ENCODE peak calls at places on chromosomes 6 and 20, in eight cellular contexts. One of them, this sample, is unnamed.
A peak's percentile ranks its signal among the peaks of the same experiment; 100 is the strongest.

GRCh38 chr6:9620263-9620662 is 794.6 kb downstream of the TFAP2A start:
- DNase-seq in fibroblast of mammary gland: no peak
- DNase-seq in dorsolateral prefrontal cortex: no peak
- DNase-seq in SK-N-SH: no peak
- DNase-seq in left ventricle myocardium inferior: no peak
- DNase-seq in HL-60: no peak
- DNase-seq in tibial artery: no peak
- DNase-seq in GM23338: no peak
- DNase-seq in this sample: peak; percentile 19

GRCh38 chr20:14235355-14235754 is 102.1 kb downstream of the FLRT3 start:
- DNase-seq in fibroblast of mammary gland: peak; percentile 83
- DNase-seq in dorsolateral prefrontal cortex: no peak
- DNase-seq in SK-N-SH: no peak
- DNase-seq in left ventricle myocardium inferior: no peak
- DNase-seq in HL-60: no peak
- DNase-seq in tibial artery: no peak
- DNase-seq in GM23338: no peak
- DNase-seq in this sample: peak; percentile 54

GRCh38 chr20:8223096-8223870 is 91.2 kb downstream of the PLCB1 start:
- DNase-seq in fibroblast of mammary gland: peak; percentile 70
- DNase-seq in dorsolateral prefrontal cortex: no peak
- DNase-seq in SK-N-SH: no peak
- DNase-seq in left ventricle myocardium inferior: no peak
- DNase-seq in HL-60: no peak
- DNase-seq in tibial artery: no peak
- DNase-seq in GM23338: no peak
- DNase-seq in this sample: peak; percentile 75

GRCh38 chr20:2521369-2522305 is 12.9 kb upstream of the ZNF343 start:
- DNase-seq in fibroblast of mammary gland: peak; percentile 49
- DNase-seq in dorsolateral prefrontal cortex: no peak
- DNase-seq in SK-N-SH: peak; percentile 49
- DNase-seq in left ventricle myocardium inferior: no peak
- DNase-seq in HL-60: no peak
- DNase-seq in tibial artery: no peak
- DNase-seq in GM23338: peak; percentile 76
- DNase-seq in this sample: no peak

GRCh38 chr20:10171864-10172751 is 46.5 kb upstream of the SNAP25 start:
- DNase-seq in fibroblast of mammary gland: peak; percentile 43
- DNase-seq in dorsolateral prefrontal cortex: peak; percentile 69
- DNase-seq in SK-N-SH: peak; percentile 89
- DNase-seq in left ventricle myocardium inferior: no peak
- DNase-seq in HL-60: no peak
- DNase-seq in tibial artery: peak; percentile 40
- DNase-seq in GM23338: peak; percentile 71
- DNase-seq in this sample: no peak

GRCh38 chr6:90319044-90319443 is 22.4 kb upstream of the BACH2 start:
- DNase-seq in fibroblast of mammary gland: peak; percentile 68
- DNase-seq in dorsolateral prefrontal cortex: no peak
- DNase-seq in SK-N-SH: no peak
- DNase-seq in left ventricle myocardium inferior: no peak
- DNase-seq in HL-60: no peak
- DNase-seq in tibial artery: no peak
- DNase-seq in GM23338: no peak
- DNase-seq in this sample: no peak

GRCh38 chr6:3147914-3148757 is 9.2 kb downstream of the TUBB2A start:
- DNase-seq in fibroblast of mammary gland: no peak
- DNase-seq in dorsolateral prefrontal cortex: no peak
- DNase-seq in SK-N-SH: no peak
- DNase-seq in left ventricle myocardium inferior: no peak
- DNase-seq in HL-60: no peak
- DNase-seq in tibial artery: no peak
- DNase-seq in GM23338: no peak
- DNase-seq in this sample: no peak

GRCh38 chr6:90478789-90479602 is 107.9 kb downstream of the MAP3K7 start:
- DNase-seq in fibroblast of mammary gland: peak; percentile 96
- DNase-seq in dorsolateral prefrontal cortex: peak; percentile 86
- DNase-seq in SK-N-SH: peak; percentile 79
- DNase-seq in left ventricle myocardium inferior: peak; percentile 73
- DNase-seq in HL-60: peak; percentile 76
- DNase-seq in tibial artery: peak; percentile 93
- DNase-seq in GM23338: peak; percentile 94
- DNase-seq in this sample: peak; percentile 93

GRCh38 chr6:56065408-56065807 is 182.0 kb downstream of the COL21A1 start:
- DNase-seq in fibroblast of mammary gland: no peak
- DNase-seq in dorsolateral prefrontal cortex: no peak
- DNase-seq in SK-N-SH: no peak
- DNase-seq in left ventricle myocardium inferior: no peak
- DNase-seq in HL-60: no peak
- DNase-seq in tibial artery: no peak
- DNase-seq in GM23338: no peak
- DNase-seq in this sample: no peak

GRCh38 chr20:14418441-14418840 is 81.0 kb upstream of the FLRT3 start:
- DNase-seq in fibroblast of mammary gland: no peak
- DNase-seq in dorsolateral prefrontal cortex: no peak
- DNase-seq in SK-N-SH: no peak
- DNase-seq in left ventricle myocardium inferior: no peak
- DNase-seq in HL-60: no peak
- DNase-seq in tibial artery: no peak
- DNase-seq in GM23338: peak; percentile 3
- DNase-seq in this sample: no peak

GRCh38 chr6:134419717-134420116 is 101.8 kb upstream of the SGK1 start:
- DNase-seq in fibroblast of mammary gland: no peak
- DNase-seq in dorsolateral prefrontal cortex: no peak
- DNase-seq in SK-N-SH: no peak
- DNase-seq in left ventricle myocardium inferior: no peak
- DNase-seq in HL-60: no peak
- DNase-seq in tibial artery: no peak
- DNase-seq in GM23338: no peak
- DNase-seq in this sample: no peak

GRCh38 chr6:38542031-38542430 is 97.7 kb downstream of the BTBD9 start:
- DNase-seq in fibroblast of mammary gland: peak; percentile 49
- DNase-seq in dorsolateral prefrontal cortex: no peak
- DNase-seq in SK-N-SH: no peak
- DNase-seq in left ventricle myocardium inferior: no peak
- DNase-seq in HL-60: no peak
- DNase-seq in tibial artery: no peak
- DNase-seq in GM23338: no peak
- DNase-seq in this sample: no peak

GRCh38 chr6:24974182-24975171 is 38.7 kb upstream of the RIPOR2 start:
- DNase-seq in fibroblast of mammary gland: no peak
- DNase-seq in dorsolateral prefrontal cortex: no peak
- DNase-seq in SK-N-SH: no peak
- DNase-seq in left ventricle myocardium inferior: no peak
- DNase-seq in HL-60: no peak
- DNase-seq in tibial artery: no peak
- DNase-seq in GM23338: no peak
- DNase-seq in this sample: no peak

GRCh38 chr20:32966881-32967781 is 37.1 kb downstream of the SUN5 start:
- DNase-seq in fibroblast of mammary gland: no peak
- DNase-seq in dorsolateral prefrontal cortex: no peak
- DNase-seq in SK-N-SH: peak; percentile 8
- DNase-seq in left ventricle myocardium inferior: no peak
- DNase-seq in HL-60: no peak
- DNase-seq in tibial artery: no peak
- DNase-seq in GM23338: no peak
- DNase-seq in this sample: no peak

GRCh38 chr6:96184798-96185197 is 169.0 kb downstream of the FUT9 start:
- DNase-seq in fibroblast of mammary gland: no peak
- DNase-seq in dorsolateral prefrontal cortex: no peak
- DNase-seq in SK-N-SH: no peak
- DNase-seq in left ventricle myocardium inferior: no peak
- DNase-seq in HL-60: no peak
- DNase-seq in tibial artery: no peak
- DNase-seq in GM23338: peak; percentile 76
- DNase-seq in this sample: no peak

GRCh38 chr6:142407685-142408273 is 106.0 kb downstream of the ADGRG6 start:
- DNase-seq in fibroblast of mammary gland: no peak
- DNase-seq in dorsolateral prefrontal cortex: no peak
- DNase-seq in SK-N-SH: no peak
- DNase-seq in left ventricle myocardium inferior: no peak
- DNase-seq in HL-60: no peak
- DNase-seq in tibial artery: no peak
- DNase-seq in GM23338: no peak
- DNase-seq in this sample: no peak

GRCh38 chr6:142411145-142411544 is 109.3 kb downstream of the ADGRG6 start:
- DNase-seq in fibroblast of mammary gland: no peak
- DNase-seq in dorsolateral prefrontal cortex: no peak
- DNase-seq in SK-N-SH: no peak
- DNase-seq in left ventricle myocardium inferior: no peak
- DNase-seq in HL-60: no peak
- DNase-seq in tibial artery: no peak
- DNase-seq in GM23338: no peak
- DNase-seq in this sample: no peak

GRCh38 chr6:142409794-142410193 is 108.0 kb downstream of the ADGRG6 start:
- DNase-seq in fibroblast of mammary gland: no peak
- DNase-seq in dorsolateral prefrontal cortex: no peak
- DNase-seq in SK-N-SH: no peak
- DNase-seq in left ventricle myocardium inferior: no peak
- DNase-seq in HL-60: no peak
- DNase-seq in tibial artery: no peak
- DNase-seq in GM23338: no peak
- DNase-seq in this sample: no peak

GRCh38 chr6:142406131-142406530 is 104.3 kb downstream of the ADGRG6 start:
- DNase-seq in fibroblast of mammary gland: no peak
- DNase-seq in dorsolateral prefrontal cortex: no peak
- DNase-seq in SK-N-SH: no peak
- DNase-seq in left ventricle myocardium inferior: no peak
- DNase-seq in HL-60: no peak
- DNase-seq in tibial artery: no peak
- DNase-seq in GM23338: no peak
- DNase-seq in this sample: no peak

GRCh38 chr6:142408409-142408808 is 106.6 kb downstream of the ADGRG6 start:
- DNase-seq in fibroblast of mammary gland: peak; percentile 42
- DNase-seq in dorsolateral prefrontal cortex: no peak
- DNase-seq in SK-N-SH: no peak
- DNase-seq in left ventricle myocardium inferior: no peak
- DNase-seq in HL-60: no peak
- DNase-seq in tibial artery: no peak
- DNase-seq in GM23338: no peak
- DNase-seq in this sample: no peak
- TF ChIP-seq CTCF in fibroblast of mammary gland: peak; percentile 36
- TF ChIP-seq CTCF in dorsolateral prefrontal cortex: no peak
- TF ChIP-seq CTCF in SK-N-SH: peak; percentile 33
- TF ChIP-seq CTCF in left ventricle myocardium inferior: no peak
- TF ChIP-seq CTCF in HL-60: no peak
- TF ChIP-seq CTCF in tibial artery: no peak
- TF ChIP-seq CTCF in GM23338: no peak
- TF ChIP-seq CTCF in this sample: peak; percentile 52

DNA sequence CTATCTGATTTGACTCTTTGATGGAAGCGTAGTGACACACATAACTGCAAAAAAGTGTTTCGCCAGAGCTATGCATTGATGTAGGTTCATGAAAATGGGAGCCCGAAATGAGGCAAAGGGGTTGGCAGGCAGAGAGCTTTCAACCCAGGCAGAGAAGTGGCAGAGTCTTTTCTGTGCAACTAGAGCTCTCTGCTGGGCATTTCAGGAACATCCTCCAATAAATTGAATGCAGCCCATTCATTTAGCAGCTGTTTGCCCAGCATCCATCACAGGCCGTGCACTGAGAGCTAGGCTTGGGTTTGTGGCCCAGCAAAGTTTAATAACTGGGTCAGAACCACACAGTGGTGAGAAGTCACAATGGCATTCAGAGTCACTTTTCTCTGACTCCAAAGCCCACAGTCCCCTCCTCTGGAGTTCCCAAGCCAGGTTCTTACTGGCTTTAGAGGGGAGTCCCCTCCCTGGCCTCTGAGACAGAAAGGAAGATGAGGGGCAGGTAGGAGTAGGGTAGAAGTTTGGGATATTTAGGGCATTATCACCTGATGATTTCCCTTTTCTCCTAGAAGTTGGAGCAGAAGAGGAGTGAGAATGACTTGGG is 31.8 kb upstream of the ELMO2 start:
- DNase-seq in fibroblast of mammary gland: peak; percentile 48
- DNase-seq in dorsolateral prefrontal cortex: no peak
- DNase-seq in SK-N-SH: peak; percentile 65
- DNase-seq in left ventricle myocardium inferior: no peak
- DNase-seq in HL-60: no peak
- DNase-seq in tibial artery: no peak
- DNase-seq in GM23338: peak; percentile 56
- DNase-seq in this sample: peak; percentile 48
- TF ChIP-seq CTCF in fibroblast of mammary gland: peak; percentile 44
- TF ChIP-seq CTCF in dorsolateral prefrontal cortex: peak; percentile 83
- TF ChIP-seq CTCF in SK-N-SH: peak; percentile 45
- TF ChIP-seq CTCF in left ventricle myocardium inferior: peak; percentile 45
- TF ChIP-seq CTCF in HL-60: peak; percentile 11
- TF ChIP-seq CTCF in tibial artery: no peak
- TF ChIP-seq CTCF in GM23338: peak; percentile 59
- TF ChIP-seq CTCF in this sample: peak; percentile 59

DNA sequence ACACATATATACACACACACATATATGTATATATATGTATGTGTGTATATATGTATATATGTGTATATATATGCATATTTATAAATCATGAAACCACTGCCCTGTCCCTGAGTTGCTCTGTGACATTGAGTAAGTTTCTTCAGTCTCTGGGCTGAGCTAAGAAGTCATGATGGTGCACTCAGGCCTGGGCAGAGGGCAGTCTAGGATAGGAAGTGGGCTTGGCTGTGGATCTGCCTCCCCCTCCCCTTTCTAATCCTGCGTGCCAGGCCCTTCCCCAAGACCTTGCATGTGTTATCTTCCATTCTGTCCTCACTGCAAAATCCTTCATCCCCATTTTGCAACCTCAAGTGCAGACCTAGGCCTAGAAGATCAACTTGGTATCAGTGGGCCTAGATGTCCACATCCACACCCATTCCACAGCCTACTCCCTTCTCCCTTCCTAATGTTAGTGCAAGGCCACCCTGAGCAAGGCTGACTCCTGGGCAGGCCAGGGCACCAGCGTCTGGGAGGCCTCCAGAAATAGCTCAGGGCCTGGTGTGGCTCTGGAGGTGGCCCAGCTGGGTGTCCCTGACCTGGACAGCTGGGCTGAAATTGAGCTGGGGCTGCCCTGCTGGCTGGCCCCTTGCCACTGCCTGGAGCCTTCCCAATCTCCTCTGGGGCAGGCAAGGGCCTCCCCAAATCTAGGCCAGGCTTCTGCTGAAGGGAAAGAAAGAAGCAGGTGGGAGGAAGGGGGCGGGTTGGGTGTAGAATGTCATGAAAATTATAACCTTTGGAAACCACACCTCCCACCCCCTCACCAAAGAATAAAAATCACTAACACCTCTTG is 1.9 kb downstream of the FAM110A start:
- DNase-seq in fibroblast of mammary gland: no peak
- DNase-seq in dorsolateral prefrontal cortex: no peak
- DNase-seq in SK-N-SH: no peak
- DNase-seq in left ventricle myocardium inferior: peak; percentile 78
- DNase-seq in HL-60: no peak
- DNase-seq in tibial artery: no peak
- DNase-seq in GM23338: no peak
- DNase-seq in this sample: no peak
- TF ChIP-seq CTCF in fibroblast of mammary gland: no peak
- TF ChIP-seq CTCF in dorsolateral prefrontal cortex: no peak
- TF ChIP-seq CTCF in SK-N-SH: no peak
- TF ChIP-seq CTCF in left ventricle myocardium inferior: no peak
- TF ChIP-seq CTCF in HL-60: no peak
- TF ChIP-seq CTCF in tibial artery: no peak
- TF ChIP-seq CTCF in GM23338: peak; percentile 3
- TF ChIP-seq CTCF in this sample: no peak

DNA sequence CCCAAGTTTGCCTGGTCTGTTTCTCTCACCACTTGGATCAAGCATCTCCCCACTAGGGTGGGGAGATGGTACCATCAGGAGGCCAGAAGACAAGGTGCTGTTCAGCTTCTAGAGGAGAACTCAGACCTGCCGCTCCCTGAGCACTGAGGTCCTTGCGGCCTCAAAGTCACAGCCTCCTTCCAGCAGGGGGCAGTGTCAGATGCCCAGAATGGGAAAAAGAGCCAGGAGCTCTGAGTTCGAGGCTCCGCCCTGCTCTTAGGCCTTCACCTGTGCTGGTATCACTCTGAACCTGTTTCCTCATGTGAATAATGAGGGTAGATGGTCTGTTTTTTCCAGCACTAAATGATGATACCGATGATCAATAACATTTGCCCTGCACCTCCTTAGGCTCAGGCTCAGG is 68.7 kb downstream of the TOX2 start:
- DNase-seq in fibroblast of mammary gland: no peak
- DNase-seq in dorsolateral prefrontal cortex: no peak
- DNase-seq in SK-N-SH: no peak
- DNase-seq in left ventricle myocardium inferior: no peak
- DNase-seq in HL-60: no peak
- DNase-seq in tibial artery: no peak
- DNase-seq in GM23338: peak; percentile 62
- DNase-seq in this sample: no peak
- TF ChIP-seq CTCF in fibroblast of mammary gland: peak; percentile 28
- TF ChIP-seq CTCF in dorsolateral prefrontal cortex: no peak
- TF ChIP-seq CTCF in SK-N-SH: peak; percentile 52
- TF ChIP-seq CTCF in left ventricle myocardium inferior: peak; percentile 29
- TF ChIP-seq CTCF in HL-60: no peak
- TF ChIP-seq CTCF in tibial artery: peak; percentile 28
- TF ChIP-seq CTCF in GM23338: peak; percentile 67
- TF ChIP-seq CTCF in this sample: peak; percentile 76